ENCODE peak calls at places on chromosomes 7 and 10, in ten cellular contexts. K, W, O, E, F, P, H, V, X and N are unnamed samples.

GRCh38 chr10:85643839-85644525 is 722.6 kb downstream of the GRID1 start:
- DNase-seq in K (peak), W (peak), O (no peak), E (no peak), F (no peak), P (peak), H (no peak), V (peak), X (no peak), N (no peak)

GRCh38 chr7:107581387-107582013 is 1.5 kb downstream of the BCAP29 start:
- DNase-seq in K (no peak), W (no peak), O (no peak), E (no peak), F (no peak), P (peak), H (no peak), V (no peak), X (no peak), N (no peak)

GRCh38 chr7:107208046-107208458 is 39.2 kb downstream of the HBP1 start:
- DNase-seq in K (no peak), W (no peak), O (no peak), E (no peak), F (no peak), P (no peak), H (no peak), V (peak), X (no peak), N (no peak)

GRCh38 chr10:99777918-99778716 is 4.3 kb upstream of the ABCC2 start:
- DNase-seq in K (peak), W (no peak), O (peak), E (peak), F (no peak), P (peak), H (no peak), V (peak), X (no peak), N (no peak)

GRCh38 chr7:24700446-24701044 is 56.7 kb downstream of the GSDME start:
- DNase-seq in K (no peak), W (peak), O (no peak), E (no peak), F (no peak), P (peak), H (no peak), V (no peak), X (no peak), N (no peak)

GRCh38 chr10:20100157-20100556 is 283.9 kb downstream of the PLXDC2 start:
- DNase-seq in K (no peak), W (peak), O (no peak), E (no peak), F (no peak), P (peak), H (no peak), V (peak), X (no peak), N (no peak)

GRCh38 chr7:3861941-3862340 is 560.9 kb downstream of the SDK1 start:
- DNase-seq in K (no peak), W (peak), O (peak), E (no peak), F (no peak), P (peak), H (no peak), V (peak), X (peak), N (no peak)

GRCh38 chr7:80659120-80660055 is 20.9 kb downstream of the CD36 start:
- DNase-seq in K (no peak), W (peak), O (peak), E (no peak), F (no peak), P (peak), H (no peak), V (peak), X (no peak), N (no peak)

GRCh38 chr10:100972904-100973535 is 3.7 kb downstream of the SEMA4G start:
- DNase-seq in K (no peak), W (no peak), O (no peak), E (no peak), F (no peak), P (no peak), H (no peak), V (no peak), X (no peak), N (no peak)

GRCh38 chr7:139753079-139753692 is 24.6 kb downstream of the HIPK2 start:
- DNase-seq in K (peak), W (no peak), O (peak), E (no peak), F (no peak), P (no peak), H (no peak), V (peak), X (no peak), N (no peak)

GRCh38 chr10:101493782-101494281 is 94.2 kb downstream of the POLL start:
- DNase-seq in K (no peak), W (no peak), O (no peak), E (no peak), F (no peak), P (no peak), H (no peak), V (no peak), X (no peak), N (no peak)

GRCh38 chr10:128063736-128064614 is 62.2 kb downstream of the MKI67 start:
- DNase-seq in K (peak), W (peak), O (peak), E (peak), F (no peak), P (peak), H (no peak), V (no peak), X (no peak), N (peak)

GRCh38 chr7:26457702-26458327 is 166.2 kb downstream of the SNX10 start:
- DNase-seq in K (no peak), W (no peak), O (no peak), E (no peak), F (no peak), P (no peak), H (no peak), V (peak), X (no peak), N (no peak)

GRCh38 chr7:4037308-4037707 is 644.8 kb upstream of the FOXK1 start:
- DNase-seq in K (peak), W (no peak), O (no peak), E (no peak), F (no peak), P (no peak), H (no peak), V (no peak), X (no peak), N (no peak)

GRCh38 chr7:25369794-25370193 is 141.5 kb upstream of the NPVF start:
- DNase-seq in K (no peak), W (no peak), O (no peak), E (no peak), F (no peak), P (no peak), H (peak), V (no peak), X (peak), N (no peak)

GRCh38 chr7:135558881-135559280 is 1.2 kb downstream of the NUP205 start:
- DNase-seq in K (no peak), W (no peak), O (no peak), E (no peak), F (no peak), P (no peak), H (no peak), V (no peak), X (no peak), N (no peak)

GRCh38 chr7:46175221-46175620 is 254.1 kb upstream of the IGFBP3 start:
- DNase-seq in K (no peak), W (no peak), O (no peak), E (no peak), F (no peak), P (no peak), H (no peak), V (no peak), X (no peak), N (no peak)

GRCh38 chr10:131576341-131577177 is 265.0 kb upstream of the TCERG1L start:
- DNase-seq in K (no peak), W (no peak), O (no peak), E (no peak), F (peak), P (no peak), H (no peak), V (no peak), X (no peak), N (no peak)

GRCh38 chr7:47506716-47507354 is 75.1 kb downstream of the TNS3 start:
- DNase-seq in K (no peak), W (peak), O (no peak), E (no peak), F (no peak), P (no peak), H (no peak), V (no peak), X (peak), N (no peak)

GRCh38 chr7:11727864-11728263 is 104.1 kb downstream of the THSD7A start:
- DNase-seq in K (no peak), W (no peak), O (no peak), E (no peak), F (no peak), P (no peak), H (no peak), V (peak), X (no peak), N (no peak)

GRCh38 chr7:141738592-141739013 is 445 bp downstream of the SSBP1 start:
- DNase-seq in K (no peak), W (no peak), O (no peak), E (no peak), F (no peak), P (no peak), H (no peak), V (no peak), X (no peak), N (no peak)
- TF ChIP-seq CTCF in K (no peak), W (peak), O (no peak), E (no peak), F (no peak), P (peak), H (no peak), V (no peak), X (no peak), N (no peak)

GRCh38 chr10:91452063-91452462 is 41.9 kb downstream of the HECTD2 start:
- DNase-seq in K (no peak), W (no peak), O (no peak), E (no peak), F (no peak), P (no peak), H (no peak), V (no peak), X (no peak), N (no peak)
- H3K4me3 ChIP-seq in K (no peak), W (no peak), O (no peak), E (no peak), F (no peak), P (no peak), H (no peak), V (no peak), X (no peak), N (no peak)

GRCh38 chr7:138729444-138729843 is 28.3 kb upstream of the SVOPL start:
- DNase-seq in K (no peak), W (no peak), O (no peak), E (no peak), F (no peak), P (peak), H (no peak), V (no peak), X (no peak), N (no peak)

GRCh38 chr7:138727336-138728099 is 26.4 kb upstream of the SVOPL start:
- DNase-seq in K (no peak), W (no peak), O (no peak), E (no peak), F (no peak), P (peak), H (no peak), V (no peak), X (no peak), N (no peak)

DNA sequence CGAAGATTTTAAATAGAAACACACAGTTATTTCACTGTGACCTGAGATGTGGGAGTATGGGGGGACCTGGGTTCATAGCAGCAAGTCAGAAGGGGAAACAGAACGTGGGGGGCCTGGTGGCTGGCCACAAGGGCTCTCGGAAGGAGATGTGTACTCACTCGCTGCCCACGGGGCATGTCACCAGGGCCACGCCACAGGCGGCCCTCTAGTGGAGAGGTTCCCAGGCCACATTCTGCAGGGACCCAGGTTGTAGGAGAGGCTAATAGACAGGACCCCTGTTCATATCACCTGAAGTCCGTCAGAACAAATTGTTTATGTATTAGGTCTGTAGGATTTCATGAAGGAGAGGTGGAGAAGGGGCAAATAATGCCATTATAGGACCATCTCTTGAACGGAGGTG is 25.1 kb upstream of the SVOPL start:
- DNase-seq in K (peak), W (no peak), O (peak), E (no peak), F (no peak), P (no peak), H (no peak), V (no peak), X (no peak), N (no peak)
- TF ChIP-seq CTCF in K (peak), W (no peak), O (peak), E (peak), F (no peak), P (peak), H (no peak), V (no peak), X (no peak), N (peak)

DNA sequence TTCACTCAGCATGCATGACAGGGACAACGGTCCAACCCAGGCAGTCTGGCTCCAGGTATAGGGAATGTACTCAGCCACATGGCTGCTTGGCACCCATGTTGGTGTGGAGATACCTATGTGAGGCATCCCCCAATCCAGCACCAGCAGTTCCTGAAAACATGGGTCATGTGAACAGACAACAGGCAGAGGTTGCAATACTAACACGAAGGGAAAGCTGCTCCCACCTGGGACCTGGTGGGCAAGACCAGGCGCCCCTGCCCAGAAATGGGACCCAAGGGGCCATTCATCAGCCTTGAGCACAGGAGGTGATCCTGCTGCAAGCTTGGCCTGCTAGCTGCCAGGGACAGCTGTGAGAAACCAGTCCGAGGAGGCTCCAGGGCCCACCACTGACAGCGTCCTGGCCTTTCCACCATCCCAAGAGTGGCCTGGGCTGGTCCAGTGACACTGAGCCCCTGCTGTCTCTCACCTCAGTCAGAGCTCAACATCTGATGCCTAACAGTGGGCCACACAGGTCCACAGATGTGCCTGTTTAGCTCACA is 142.3 kb downstream of the ARHGAP22 start:
- DNase-seq in K (peak), W (no peak), O (no peak), E (no peak), F (no peak), P (no peak), H (no peak), V (no peak), X (no peak), N (no peak)
- H3K4me3 ChIP-seq in K (no peak), W (no peak), O (no peak), E (no peak), F (no peak), P (no peak), H (no peak), V (no peak), X (no peak), N (no peak)

DNA sequence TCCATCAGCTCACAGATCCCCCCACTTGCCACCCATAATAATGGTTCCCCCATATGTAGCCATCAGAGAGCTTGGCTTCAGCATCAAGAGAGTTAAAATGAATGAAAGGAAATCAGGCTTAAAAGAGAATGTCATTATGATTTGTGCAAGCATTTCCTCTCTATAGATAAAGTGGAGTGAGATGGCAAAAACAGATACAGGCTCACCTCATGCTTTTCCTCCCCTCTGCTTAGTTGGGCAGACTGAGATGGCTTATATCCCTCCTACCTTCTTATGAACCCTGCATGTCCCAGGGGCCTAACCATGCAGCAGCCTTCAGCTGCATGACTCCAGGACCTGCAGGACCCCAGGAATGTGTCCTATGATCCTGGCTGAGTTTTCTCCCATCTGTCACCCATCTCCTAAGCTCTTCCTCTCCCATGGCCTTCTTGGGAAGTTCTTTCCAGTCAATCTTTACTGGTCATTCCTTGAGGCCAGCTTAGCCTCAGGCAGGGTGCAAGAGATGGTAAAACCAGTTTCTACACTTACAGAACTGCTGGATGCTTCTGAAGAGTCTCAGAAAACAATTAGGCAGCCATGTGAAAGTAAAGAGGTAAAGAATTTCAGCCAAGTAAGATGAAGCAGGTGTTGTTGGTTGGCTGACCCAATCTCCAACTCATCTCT is 159.7 kb downstream of the RTKN2 start:
- DNase-seq in K (no peak), W (no peak), O (no peak), E (no peak), F (no peak), P (no peak), H (no peak), V (no peak), X (no peak), N (no peak)
- TF ChIP-seq CTCF in K (no peak), W (no peak), O (no peak), E (no peak), F (no peak), P (no peak), H (no peak), V (no peak), X (no peak), N (no peak)

DNA sequence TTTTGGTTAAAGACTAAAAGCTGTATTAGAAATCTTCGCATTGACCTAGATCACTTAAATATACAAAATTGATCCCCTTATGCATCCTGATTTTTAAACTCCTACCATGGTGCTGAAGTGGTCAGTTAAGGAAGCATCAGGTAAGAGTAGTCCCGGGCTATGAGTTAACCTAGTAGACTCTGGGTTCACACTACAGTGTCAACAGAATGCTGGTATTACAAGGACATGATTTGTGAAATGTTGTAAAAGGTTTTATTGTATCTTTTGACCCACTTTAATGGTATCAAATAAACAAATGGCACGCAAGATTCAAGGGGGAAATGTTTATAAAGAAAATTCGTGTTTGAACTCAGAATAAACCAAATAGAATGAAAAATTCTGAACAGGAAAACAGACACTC is 36.8 kb downstream of the RTKN2 start:
- DNase-seq in K (no peak), W (no peak), O (no peak), E (no peak), F (no peak), P (peak), H (no peak), V (no peak), X (no peak), N (no peak)
- H3K4me3 ChIP-seq in K (no peak), W (no peak), O (no peak), E (no peak), F (no peak), P (no peak), H (no peak), V (no peak), X (no peak), N (no peak)

DNA sequence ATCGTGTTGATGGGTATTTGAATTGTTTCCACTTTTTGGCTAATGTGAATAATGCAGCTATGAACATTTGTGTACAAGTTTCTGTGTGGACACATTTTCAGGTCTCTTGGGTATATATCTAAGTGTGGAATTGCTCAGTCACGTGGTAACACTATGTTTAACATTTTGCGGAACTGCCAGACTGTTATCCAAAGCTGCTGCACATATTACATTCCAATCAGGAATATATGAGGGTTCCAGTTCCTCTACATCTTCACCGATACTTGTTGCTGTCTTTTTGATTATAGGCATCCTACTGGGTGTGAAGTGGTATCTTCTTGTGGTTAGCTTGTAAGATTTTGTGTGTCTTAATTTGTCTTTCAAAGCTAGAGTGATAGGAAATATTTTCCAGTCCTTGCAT is 6.8 kb downstream of the PTPN12 start:
- DNase-seq in K (no peak), W (no peak), O (no peak), E (no peak), F (no peak), P (no peak), H (no peak), V (no peak), X (no peak), N (no peak)
- TF ChIP-seq CTCF in K (no peak), W (no peak), O (no peak), E (no peak), F (no peak), P (no peak), H (no peak), V (no peak), X (no peak), N (no peak)

DNA sequence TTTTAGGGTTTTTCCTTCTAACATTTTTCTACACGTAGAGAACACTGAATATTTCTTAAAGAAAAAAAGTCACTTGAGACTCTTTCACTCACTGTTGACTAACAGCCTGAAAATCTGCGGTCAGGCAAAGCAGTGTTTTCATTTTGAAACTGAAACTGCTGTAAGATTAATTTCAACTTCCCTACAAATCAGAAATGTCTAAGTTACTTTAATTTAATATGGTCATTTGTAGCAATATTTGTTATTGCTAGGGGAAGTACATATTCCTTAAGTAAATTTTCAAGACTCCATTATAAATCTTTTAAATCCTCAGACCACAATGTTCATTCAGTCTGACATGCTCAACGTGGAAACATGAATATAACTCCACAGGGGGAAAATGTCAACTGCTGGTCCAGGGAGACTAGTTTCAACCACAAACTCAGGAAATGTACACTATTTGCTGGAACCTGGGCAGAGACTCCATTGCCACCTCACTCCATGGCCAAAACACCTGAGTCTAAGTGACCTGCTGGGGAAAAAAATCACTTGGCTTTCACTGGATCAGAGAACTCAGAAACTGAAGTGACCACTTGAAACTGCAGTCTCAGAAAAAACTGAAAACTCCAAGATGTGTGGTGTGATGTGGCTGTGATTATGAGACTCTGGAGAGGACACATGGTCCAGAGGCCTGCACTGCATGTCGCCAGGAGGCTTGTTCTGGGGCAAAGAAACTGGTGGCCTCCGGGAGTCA is 161.2 kb downstream of the TAX1BP1 start:
- DNase-seq in K (no peak), W (peak), O (no peak), E (peak), F (peak), P (peak), H (no peak), V (peak), X (no peak), N (peak)
- H3K4me3 ChIP-seq in K (no peak), W (peak), O (no peak), E (no peak), F (no peak), P (peak), H (no peak), V (peak), X (no peak), N (no peak)

DNA sequence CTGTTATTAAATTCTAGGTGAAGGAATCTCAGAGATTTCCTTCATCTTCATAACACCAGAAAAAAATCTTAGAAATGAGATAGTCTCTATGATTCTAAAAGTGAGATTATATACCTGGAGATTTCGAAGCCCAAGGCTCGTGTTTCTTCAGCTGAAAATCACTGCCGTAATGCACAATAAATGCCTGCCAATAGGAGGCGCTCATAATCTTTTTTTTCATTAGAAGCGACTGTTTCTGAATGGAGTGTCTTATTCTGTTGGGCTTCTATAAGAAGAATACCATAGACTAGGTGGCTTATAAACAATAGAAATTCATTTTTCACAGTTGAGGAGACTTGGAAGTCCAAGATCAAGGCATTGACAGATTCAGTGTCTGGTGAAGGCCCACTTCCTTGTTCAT is 294.7 kb downstream of the PRKG1 start:
- DNase-seq in K (peak), W (no peak), O (peak), E (peak), F (no peak), P (no peak), H (no peak), V (no peak), X (no peak), N (no peak)
- TF ChIP-seq CTCF in K (peak), W (no peak), O (peak), E (peak), F (no peak), P (no peak), H (no peak), V (peak), X (no peak), N (peak)